ENCODE peak calls at places on chromosomes 1 and 21, in nine cellular contexts. A is heart left ventricle; V is bronchial epithelial cell; D is CD4-positive, CD25-positive, alpha-beta regulatory T cell; W is Panc1; L is cardiac muscle cell; F is SJSA1; G is pancreas; K is heart right ventricle. S is an unnamed sample. For H3K27me3, the result is how much of the 10 kb centered on the place peaks cover.

GRCh38 chr1:20037877-20038276 is 32.1 kb upstream of the PLA2G5 start:
- DNase-seq in F (no peak), D (no peak), V (peak), G (no peak), K (no peak), A (no peak), W (no peak), L (peak), S (no peak)

GRCh38 chr21:42562258-42562657 is 48.6 kb downstream of the SLC37A1 start:
- DNase-seq in V (no peak), W (no peak), D (no peak), A (no peak), L (no peak), G (no peak), K (no peak), F (no peak), S (no peak)

GRCh38 chr1:227899141-227899819 is 48.5 kb downstream of the WNT9A start:
- DNase-seq in D (no peak), W (no peak), G (no peak), L (no peak), V (no peak), A (peak), F (peak), K (no peak), S (no peak)

GRCh38 chr1:52756020-52756419 is 29.8 kb downstream of the ZYG11B start:
- DNase-seq in V (no peak), G (no peak), A (no peak), W (no peak), K (no peak), D (no peak), F (no peak), L (no peak), S (no peak)

GRCh38 chr1:76443217-76443616 is 368.7 kb downstream of the ST6GALNAC3 start:
- DNase-seq in G (no peak), D (no peak), K (no peak), F (no peak), A (no peak), V (no peak), L (no peak), W (no peak), S (no peak)

GRCh38 chr21:29423051-29423450 is 124.3 kb downstream of the BACH1 start:
- DNase-seq in W (no peak), K (no peak), V (peak), D (no peak), L (no peak), A (no peak), G (no peak), F (no peak), S (no peak)

GRCh38 chr1:191788551-191788950 is 369.7 kb upstream of the RGS18 start:
- DNase-seq in L (no peak), D (no peak), F (no peak), V (no peak), G (no peak), A (no peak), W (no peak), K (no peak), S (no peak)

GRCh38 chr1:235415008-235415904 is 48.0 kb downstream of the TBCE start:
- DNase-seq in W (no peak), G (peak), V (peak), K (peak), A (peak), L (peak), F (peak), D (peak), S (peak)

GRCh38 chr1:39653546-39654031 is 14.1 kb upstream of the HEYL start:
- DNase-seq in D (peak), L (peak), G (peak), A (peak), W (peak), F (peak), K (peak), V (peak), S (peak)

GRCh38 chr1:53693773-53694717 is 44.9 kb downstream of the GLIS1 start:
- DNase-seq in V (no peak), G (no peak), W (no peak), K (no peak), F (no peak), D (no peak), A (no peak), L (peak), S (no peak)

GRCh38 chr1:226476657-226477319 is 68.9 kb upstream of the PARP1 start:
- DNase-seq in K (no peak), G (no peak), V (peak), D (no peak), W (no peak), A (no peak), L (no peak), F (no peak), S (no peak)

GRCh38 chr1:65114312-65114711 is 33.7 kb upstream of the AK4 start:
- DNase-seq in W (no peak), F (no peak), K (no peak), A (peak), L (peak), V (no peak), D (no peak), G (no peak), S (no peak)

DNA sequence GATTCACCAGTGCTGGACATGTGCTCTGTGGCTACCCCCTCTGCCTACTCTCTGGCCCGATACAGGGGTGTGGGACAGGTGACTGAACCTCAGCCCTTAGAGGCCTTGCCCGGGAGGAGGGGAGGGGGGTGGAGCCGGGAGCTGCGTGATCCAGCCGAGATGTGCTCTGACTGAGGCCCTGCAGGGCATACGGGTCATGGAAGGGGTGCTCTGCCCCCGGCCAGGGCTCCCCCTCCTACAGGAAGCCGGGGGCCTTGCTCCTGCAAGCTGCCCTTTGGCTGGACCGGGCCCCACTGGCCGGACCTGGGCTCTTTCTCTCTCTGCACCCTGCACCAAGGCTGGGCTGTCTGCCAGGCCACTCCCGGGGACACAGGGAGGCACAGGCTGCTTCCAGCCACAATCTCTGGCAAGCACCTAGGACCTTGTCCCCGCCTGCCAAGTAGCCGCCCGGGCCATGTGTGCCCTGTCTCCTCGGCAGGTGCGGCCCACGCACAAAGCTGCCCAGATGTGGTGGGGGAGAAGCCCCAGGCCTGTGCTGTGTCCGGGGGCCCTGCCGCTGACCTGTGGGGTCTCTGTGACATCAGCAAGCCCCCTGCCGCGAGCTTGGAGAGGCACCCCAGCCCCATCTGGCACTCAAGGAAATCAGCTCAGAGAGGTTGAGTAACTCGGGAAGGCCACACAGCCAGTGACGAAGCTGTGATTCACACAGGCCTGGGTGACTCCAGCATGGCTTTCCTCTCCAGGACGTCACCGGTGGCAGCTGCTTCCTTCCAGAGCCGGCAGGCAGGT is 1.5 kb downstream of the SCNN1D start:
- DNase-seq in F (peak), A (peak), L (peak), V (peak), W (no peak), G (peak), K (peak), D (no peak), S (peak)
- H3K4me3 ChIP-seq in F (no peak), A (no peak), L (no peak), V (no peak), W (no peak), G (no peak), K (no peak), D (no peak), S (no peak)

GRCh38 chr1:103144681-103145080 is 36.4 kb upstream of the COL11A1 start:
- DNase-seq in A (no peak), L (no peak), D (no peak), G (no peak), W (no peak), V (no peak), F (no peak), K (no peak), S (no peak)

GRCh38 chr1:103146143-103146542 is 37.8 kb upstream of the COL11A1 start:
- DNase-seq in F (no peak), W (no peak), K (no peak), V (no peak), G (no peak), L (no peak), A (no peak), D (no peak), S (no peak)

GRCh38 chr1:103145449-103145848 is 37.1 kb upstream of the COL11A1 start:
- DNase-seq in L (no peak), A (no peak), K (no peak), V (no peak), F (no peak), G (no peak), D (no peak), W (no peak), S (no peak)

GRCh38 chr1:103142466-103142865 is 34.1 kb upstream of the COL11A1 start:
- DNase-seq in F (no peak), D (no peak), V (no peak), G (no peak), A (no peak), W (no peak), K (no peak), L (no peak), S (no peak)
- H3K27me3 ChIP-seq in F (under half), D (under half), V (under half), G (under half), A (under half), W (under half), K (under half), L (under half), S (under half)

DNA sequence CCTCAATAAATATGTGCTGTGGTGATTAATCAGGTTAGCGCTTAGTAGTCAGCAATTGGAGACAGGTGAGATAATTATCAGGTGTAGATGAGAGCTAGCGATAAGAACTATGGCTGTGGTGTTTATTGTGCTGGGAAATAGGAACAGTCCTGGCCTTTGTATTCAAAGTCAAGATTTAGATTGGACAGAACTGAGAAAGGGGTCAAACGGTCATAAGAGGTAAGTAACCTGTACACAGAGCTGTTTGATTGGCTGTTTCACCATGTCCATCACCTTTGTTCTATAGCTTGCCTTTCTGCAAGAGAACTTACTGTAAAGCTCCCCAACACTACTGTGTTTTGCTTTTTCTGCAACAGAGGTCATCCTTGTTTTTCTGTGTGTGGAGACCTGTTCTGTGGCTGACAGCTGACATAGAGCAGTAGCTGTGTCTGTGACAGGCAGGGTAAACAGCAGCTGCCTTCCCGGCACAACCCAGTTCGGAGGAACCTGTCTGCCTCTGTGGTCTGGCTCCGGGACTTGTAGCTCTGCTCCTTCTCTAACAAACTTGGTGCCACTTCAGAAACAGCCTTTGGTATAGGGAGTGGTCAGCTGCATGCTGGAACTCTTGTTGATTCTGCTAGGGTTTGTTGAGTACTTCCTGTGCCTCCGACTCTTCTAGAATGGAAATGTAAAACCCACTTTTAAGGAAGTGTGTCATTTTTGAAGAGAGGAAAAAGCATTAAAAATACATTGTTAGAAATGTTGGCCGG is 21.1 kb upstream of the CDC42 start:
- DNase-seq in V (no peak), K (no peak), A (peak), D (no peak), L (no peak), W (no peak), F (no peak), G (no peak), S (no peak)
- H3K4me3 ChIP-seq in V (no peak), K (no peak), A (no peak), D (peak), L (no peak), W (no peak), F (no peak), G (no peak), S (no peak)

GRCh38 chr1:6416906-6417305 is 2.8 kb downstream of the HES2 start:
- DNase-seq in G (no peak), D (no peak), F (no peak), K (no peak), V (no peak), A (no peak), W (no peak), L (no peak), S (no peak)

GRCh38 chr1:6419397-6419802 is 319 bp downstream of the HES2 start:
- DNase-seq in W (no peak), L (no peak), D (no peak), G (no peak), V (no peak), A (no peak), F (no peak), K (no peak), S (no peak)

GRCh38 chr1:6418668-6419396 is 887 bp downstream of the HES2 start:
- DNase-seq in D (no peak), V (no peak), F (no peak), K (no peak), G (peak), A (no peak), L (no peak), W (no peak), S (no peak)

GRCh38 chr1:6419803-6420593 is at the start of gene HES2:
- DNase-seq in D (no peak), G (peak), W (no peak), K (no peak), L (no peak), A (no peak), F (no peak), V (no peak), S (peak)

GRCh38 chr1:6417961-6418667 is 1.6 kb downstream of the HES2 start:
- DNase-seq in A (no peak), K (no peak), D (no peak), V (no peak), L (no peak), F (no peak), W (no peak), G (peak), S (peak)
- H3K27me3 ChIP-seq in A (half or more), K (half or more), D (under half), V (under half), L (half or more), F (half or more), W (under half), G (under half), S (under half)

GRCh38 chr21:38751379-38752050 is 54.2 kb upstream of the ETS2 start:
- DNase-seq in D (no peak), W (no peak), G (no peak), V (no peak), L (peak), A (peak), K (peak), F (peak), S (no peak)
- H3K4me3 ChIP-seq in D (no peak), W (no peak), G (no peak), V (no peak), L (no peak), A (no peak), K (no peak), F (no peak), S (no peak)

DNA sequence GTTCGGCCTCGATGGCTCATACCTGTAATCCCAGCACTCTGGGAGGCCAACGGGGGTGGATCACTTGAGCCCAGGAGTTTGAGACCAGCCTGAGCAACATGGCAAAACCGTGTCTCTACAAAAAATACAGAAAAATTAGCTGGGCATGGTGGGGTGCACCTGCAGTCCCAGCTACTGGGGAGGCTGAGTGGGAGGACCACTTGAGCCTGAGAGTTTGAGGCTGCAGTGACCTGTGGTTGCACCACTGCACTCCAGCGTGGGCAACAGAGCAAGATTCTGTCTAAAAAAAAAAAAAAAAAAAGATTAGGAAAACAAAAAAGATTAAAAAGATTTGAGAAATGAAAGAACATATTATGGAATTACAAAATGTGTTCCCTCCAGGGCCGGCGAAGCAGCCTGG is 18.4 kb upstream of the IFNAR2 start:
- DNase-seq in G (no peak), A (no peak), V (no peak), W (no peak), L (no peak), F (no peak), K (no peak), D (no peak), S (no peak)
- H3K27me3 ChIP-seq in G (under half), A (under half), V (under half), W (under half), L (under half), F (under half), K (under half), D (under half), S (under half)

GRCh38 chr1:26996665-26997064 is 3.2 kb downstream of the TRNP1 start:
- DNase-seq in F (no peak), V (no peak), A (no peak), G (no peak), D (no peak), K (no peak), L (no peak), W (no peak), S (no peak)
- H3K4me3 ChIP-seq in F (no peak), V (no peak), A (no peak), G (peak), D (no peak), K (no peak), L (no peak), W (peak), S (no peak)

GRCh38 chr1:29291756-29292155 is 55.4 kb downstream of the PTPRU start:
- DNase-seq in V (no peak), F (no peak), W (no peak), K (no peak), L (no peak), D (no peak), G (no peak), A (no peak), S (no peak)
- H3K27me3 ChIP-seq in V (under half), F (under half), W (under half), K (under half), L (under half), D (under half), G (under half), A (under half), S (under half)

GRCh38 chr1:89917353-89917752 is 77.6 kb upstream of the ZNF326 start:
- DNase-seq in V (no peak), L (no peak), D (no peak), F (no peak), A (no peak), W (no peak), G (no peak), K (no peak), S (no peak)

GRCh38 chr1:89922911-89923310 is 72.0 kb upstream of the ZNF326 start:
- DNase-seq in K (no peak), G (no peak), F (no peak), D (no peak), L (no peak), W (no peak), V (no peak), A (no peak), S (no peak)

GRCh38 chr1:89918794-89919155 is 76.1 kb upstream of the ZNF326 start:
- DNase-seq in D (no peak), K (no peak), L (no peak), A (no peak), V (peak), G (no peak), F (no peak), W (no peak), S (no peak)

GRCh38 chr1:89919174-89919573 is 75.7 kb upstream of the ZNF326 start:
- DNase-seq in A (no peak), K (no peak), V (no peak), F (no peak), L (no peak), G (no peak), W (no peak), D (no peak), S (no peak)

DNA sequence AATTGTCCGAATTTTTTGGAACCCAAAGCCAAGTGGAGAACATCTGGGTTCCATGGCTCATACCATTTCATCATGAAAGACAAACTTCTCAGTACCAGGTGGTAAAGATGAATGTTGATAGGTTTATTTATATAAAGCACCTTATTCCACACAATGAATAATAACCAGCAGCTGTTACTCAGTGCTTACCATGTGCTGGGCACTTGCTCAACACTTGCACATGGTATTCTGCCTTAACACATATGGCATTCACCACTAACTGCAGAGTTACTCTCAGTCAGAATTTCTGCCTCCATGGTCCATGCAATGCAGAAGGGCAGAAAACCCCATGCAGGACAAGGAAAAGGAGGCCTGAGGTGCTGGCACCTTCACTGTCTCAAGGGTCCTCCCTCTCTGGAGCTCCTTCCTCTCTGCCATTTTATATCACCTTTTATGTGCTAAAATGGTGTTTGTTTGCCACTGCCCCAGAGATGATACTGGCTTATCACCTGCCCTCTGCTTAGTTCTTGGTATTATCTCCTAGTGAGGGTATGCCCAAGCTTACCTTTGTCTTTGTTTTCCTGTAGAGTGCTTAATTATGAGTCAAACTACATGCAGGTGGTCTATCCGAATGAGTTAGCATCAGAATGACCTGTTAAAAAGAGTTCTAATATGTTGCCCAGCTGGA is 76.7 kb upstream of the ZNF326 start:
- DNase-seq in F (no peak), W (no peak), D (no peak), V (peak), A (no peak), L (no peak), K (no peak), G (no peak), S (no peak)
- H3K4me3 ChIP-seq in F (no peak), W (no peak), D (no peak), V (no peak), A (no peak), L (no peak), K (no peak), G (no peak), S (no peak)

S was measured in colonic mucosa.